ENCODE peak calls at places on chromosomes 12 and 14, in eight cellular contexts. C, S, B, K, G, N, J and P are unnamed samples. For H3K27me3, the result is how much of the 10 kb centered on the place peaks cover.

GRCh38 chr12:51419473-51420228 is 5.0 kb upstream of the SLC4A8 start:
- DNase-seq in C (no peak), S (peak), B (no peak), K (no peak), G (no peak), N (no peak), J (no peak), P (no peak)

GRCh38 chr12:113862570-113863454 is 103.3 kb downstream of the RBM19 start:
- DNase-seq in C (no peak), S (peak), B (no peak), K (no peak), G (no peak), N (no peak), J (no peak), P (peak)

GRCh38 chr14:37903561-37904191 is 304.0 kb upstream of the SSTR1 start:
- DNase-seq in C (peak), S (peak), B (no peak), K (no peak), G (no peak), N (no peak), J (peak), P (peak)

GRCh38 chr12:70197362-70197744 is 45.9 kb upstream of the CNOT2 start:
- DNase-seq in C (no peak), S (no peak), B (no peak), K (no peak), G (no peak), N (no peak), J (no peak), P (no peak)

GRCh38 chr12:112559784-112560183 is 141.0 kb downstream of the PTPN11 start:
- DNase-seq in C (no peak), S (no peak), B (no peak), K (no peak), G (no peak), N (no peak), J (no peak), P (no peak)

GRCh38 chr14:62181591-62181990 is 419.4 kb downstream of the SNAPC1 start:
- DNase-seq in C (no peak), S (peak), B (no peak), K (no peak), G (no peak), N (no peak), J (no peak), P (no peak)

GRCh38 chr12:79454338-79454777 is 236.4 kb downstream of the PAWR start:
- DNase-seq in C (no peak), S (peak), B (no peak), K (no peak), G (no peak), N (no peak), J (peak), P (peak)

GRCh38 chr14:59510001-59510400 is 25.7 kb downstream of the JKAMP start:
- DNase-seq in C (no peak), S (peak), B (no peak), K (no peak), G (no peak), N (no peak), J (no peak), P (peak)

GRCh38 chr14:94685166-94685581 is 73.0 kb downstream of the SERPINA3 start:
- DNase-seq in C (no peak), S (no peak), B (no peak), K (no peak), G (no peak), N (no peak), J (peak), P (no peak)

GRCh38 chr14:34461334-34462131 is 507 bp downstream of the SPTSSA start:
- DNase-seq in C (peak), S (peak), B (no peak), K (peak), G (peak), N (peak), J (peak), P (peak)

DNA sequence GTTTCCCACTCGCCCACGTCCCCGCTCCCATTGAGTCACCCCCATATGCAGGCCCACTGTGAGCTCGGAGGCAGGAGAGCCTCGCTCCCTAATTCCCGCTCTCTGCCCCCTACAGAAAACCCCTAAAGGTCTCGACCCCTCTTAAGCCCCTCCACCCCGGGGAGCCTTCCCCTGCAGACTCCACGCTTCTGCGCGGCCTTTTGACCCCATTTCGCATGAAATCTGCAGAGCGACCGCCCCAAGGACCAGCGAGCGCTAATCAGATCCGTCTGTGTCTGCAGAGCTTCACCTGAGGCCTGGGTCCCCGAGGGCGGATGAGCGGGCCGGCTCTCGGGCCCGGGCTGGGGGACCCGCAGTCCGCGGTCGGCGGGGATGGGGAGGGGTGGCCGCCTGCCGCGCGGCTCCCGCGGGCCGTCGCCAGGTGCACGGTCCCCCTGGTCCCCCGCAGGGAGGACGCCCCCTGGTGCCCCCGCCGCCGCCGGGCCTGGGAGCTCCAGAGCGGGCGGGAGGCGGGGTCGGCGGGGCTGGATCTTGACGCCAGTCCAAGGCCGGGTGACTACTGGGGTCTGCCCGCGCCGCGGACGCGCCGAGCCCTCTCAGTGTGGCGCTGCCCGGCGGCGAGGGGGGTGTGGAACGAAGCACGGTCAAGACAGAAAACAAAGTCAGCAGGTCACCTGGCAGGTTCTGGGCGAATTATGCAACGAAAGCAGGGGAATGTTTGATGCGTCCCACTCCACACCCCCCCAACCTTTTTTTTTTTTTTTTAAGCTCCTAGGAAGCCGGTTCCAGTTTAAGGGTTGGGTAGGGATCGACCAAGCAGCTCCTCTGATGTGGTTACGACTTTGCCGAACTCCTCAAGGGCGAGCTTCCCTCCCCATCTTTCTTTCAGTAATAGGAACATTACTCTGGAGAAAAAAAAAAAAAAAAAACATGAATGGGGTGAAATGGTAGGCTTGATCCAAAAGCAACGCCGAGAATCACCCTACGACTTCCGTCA is 9.9 kb downstream of the BMP4 start:
- DNase-seq in C (no peak), S (no peak), B (no peak), K (no peak), G (no peak), N (no peak), J (no peak), P (no peak)
- H3K27me3 ChIP-seq in C (under half), S (under half), B (under half), K (half or more), G (under half), N (under half), J (under half), P (under half)

GRCh38 chr12:2794736-2795289 is at the start of gene FKBP4:
- DNase-seq in C (peak), S (peak), B (peak), K (peak), G (peak), N (peak), J (peak), P (peak)

GRCh38 chr12:2797721-2798418 is 3.1 kb downstream of the FKBP4 start:
- DNase-seq in C (no peak), S (peak), B (no peak), K (no peak), G (peak), N (no peak), J (no peak), P (no peak)

GRCh38 chr12:2795291-2796186 is 769 bp downstream of the FKBP4 start:
- DNase-seq in C (peak), S (peak), B (peak), K (peak), G (peak), N (peak), J (peak), P (peak)

GRCh38 chr12:2794261-2794735 is 472 bp upstream of the FKBP4 start:
- DNase-seq in C (no peak), S (no peak), B (no peak), K (no peak), G (no peak), N (peak), J (no peak), P (peak)

DNA sequence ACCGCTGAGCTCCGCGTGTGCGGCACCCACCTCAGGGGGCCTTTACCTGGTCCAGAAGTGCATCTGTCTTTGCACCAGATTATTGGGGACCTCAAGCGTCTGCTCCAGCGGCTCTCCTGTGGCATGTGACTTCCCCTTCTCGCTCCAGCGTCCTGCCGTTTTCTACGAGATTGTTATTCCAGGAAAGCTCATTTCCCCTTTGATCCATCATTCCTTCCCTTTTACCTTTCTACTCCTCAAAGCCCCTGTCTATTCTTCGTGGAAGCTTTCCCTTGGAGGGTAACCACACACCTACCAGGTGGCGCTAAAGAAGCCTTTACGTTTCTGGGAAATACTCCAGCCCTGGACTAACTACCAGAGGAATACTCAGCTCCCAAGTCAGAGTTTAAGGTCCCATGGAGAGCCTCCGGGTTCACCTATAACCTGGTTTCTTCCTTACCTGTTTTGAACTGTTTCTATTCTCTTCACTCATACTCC is 1.5 kb downstream of the FKBP4 start:
- DNase-seq in C (peak), S (no peak), B (no peak), K (no peak), G (no peak), N (no peak), J (no peak), P (no peak)
- TF ChIP-seq CTCF in C (no peak), S (no peak), B (no peak), K (no peak), G (no peak), N (no peak), J (no peak), P (peak)

GRCh38 chr12:49549735-49550710 is 11.2 kb downstream of the KCNH3 start:
- DNase-seq in C (no peak), S (no peak), B (no peak), K (no peak), G (no peak), N (no peak), J (no peak), P (no peak)

GRCh38 chr12:49548481-49548821 is 9.6 kb downstream of the KCNH3 start:
- DNase-seq in C (no peak), S (no peak), B (no peak), K (no peak), G (no peak), N (no peak), J (no peak), P (no peak)

GRCh38 chr12:49547090-49547690 is 8.4 kb downstream of the KCNH3 start:
- DNase-seq in C (no peak), S (no peak), B (no peak), K (no peak), G (no peak), N (no peak), J (no peak), P (no peak)

GRCh38 chr12:49550853-49551252 is 12.0 kb downstream of the KCNH3 start:
- DNase-seq in C (no peak), S (no peak), B (no peak), K (no peak), G (no peak), N (no peak), J (peak), P (no peak)

GRCh38 chr12:49548822-49549648 is 10.2 kb downstream of the KCNH3 start:
- DNase-seq in C (no peak), S (peak), B (no peak), K (no peak), G (peak), N (peak), J (no peak), P (no peak)
- H3K27me3 ChIP-seq in C (under half), S (under half), B (under half), K (under half), G (under half), N (under half), J (under half), P (under half)

GRCh38 chr14:69587389-69587788 is 12.7 kb upstream of the CCDC177 start:
- DNase-seq in C (no peak), S (no peak), B (no peak), K (no peak), G (no peak), N (no peak), J (no peak), P (no peak)

GRCh38 chr14:69584389-69584788 is 9.7 kb upstream of the CCDC177 start:
- DNase-seq in C (no peak), S (no peak), B (no peak), K (no peak), G (no peak), N (no peak), J (no peak), P (no peak)

GRCh38 chr14:69582207-69582606 is 7.5 kb upstream of the CCDC177 start:
- DNase-seq in C (no peak), S (peak), B (no peak), K (no peak), G (no peak), N (no peak), J (no peak), P (no peak)

GRCh38 chr14:69582829-69583228 is 8.2 kb upstream of the CCDC177 start:
- DNase-seq in C (no peak), S (no peak), B (no peak), K (no peak), G (no peak), N (no peak), J (no peak), P (no peak)

DNA sequence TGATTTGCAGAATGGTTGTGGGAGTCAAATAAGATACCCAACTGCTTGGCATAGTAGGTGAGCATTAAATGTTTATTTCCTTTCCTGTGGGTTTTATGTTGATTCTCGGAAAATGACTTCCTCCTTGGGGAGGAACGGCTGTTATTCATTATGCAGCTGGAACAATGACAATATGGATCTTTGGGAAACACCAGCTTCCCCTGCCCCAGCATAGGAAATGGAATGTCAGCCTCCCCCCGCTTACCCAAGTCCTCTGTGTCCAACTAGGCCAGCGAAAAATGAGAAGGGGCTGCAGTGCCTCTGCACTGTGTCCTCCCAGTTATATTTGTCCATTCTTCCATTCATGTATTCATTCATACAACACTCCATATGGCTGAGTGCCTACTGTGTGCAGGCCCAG is 11.7 kb upstream of the CCDC177 start:
- DNase-seq in C (no peak), S (no peak), B (no peak), K (no peak), G (no peak), N (no peak), J (no peak), P (no peak)
- TF ChIP-seq CTCF in C (no peak), S (no peak), B (no peak), K (no peak), G (no peak), N (no peak), J (no peak), P (no peak)

GRCh38 chr12:53759261-53759660 is 7.5 kb upstream of the CISTR start:
- DNase-seq in C (no peak), S (no peak), B (no peak), K (no peak), G (no peak), N (no peak), J (no peak), P (no peak)

GRCh38 chr12:53761306-53761705 is 9.5 kb upstream of the CISTR start:
- DNase-seq in C (no peak), S (no peak), B (no peak), K (no peak), G (no peak), N (no peak), J (no peak), P (no peak)

GRCh38 chr12:53766881-53767280 is 15.1 kb upstream of the CISTR start:
- DNase-seq in C (no peak), S (peak), B (no peak), K (no peak), G (no peak), N (no peak), J (no peak), P (peak)

GRCh38 chr12:53765891-53766290 is 14.1 kb upstream of the CISTR start:
- DNase-seq in C (no peak), S (no peak), B (no peak), K (no peak), G (no peak), N (no peak), J (no peak), P (no peak)

DNA sequence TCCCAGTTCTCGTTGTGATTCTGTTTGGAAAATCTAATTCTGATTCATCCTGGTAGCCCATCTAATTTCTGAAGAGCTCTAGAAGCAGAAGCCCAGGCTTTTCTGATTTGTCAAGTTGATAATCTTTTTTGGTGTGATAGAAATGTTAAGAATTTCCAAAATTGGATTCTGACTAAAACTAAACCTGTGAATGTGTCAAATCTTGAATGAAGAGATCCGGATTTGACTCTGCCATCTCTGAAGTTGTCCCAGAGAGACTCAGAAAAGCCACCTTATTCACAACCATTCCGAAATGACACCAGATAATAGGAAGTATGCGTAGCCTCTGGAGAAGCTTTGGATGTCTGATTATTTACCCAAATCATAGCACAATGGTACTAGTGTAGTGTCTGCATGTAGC is 12.9 kb upstream of the CISTR start:
- DNase-seq in C (no peak), S (no peak), B (no peak), K (no peak), G (no peak), N (no peak), J (no peak), P (no peak)
- H3K27me3 ChIP-seq in C (under half), S (under half), B (under half), K (half or more), G (under half), N (under half), J (under half), P (under half)

DNA sequence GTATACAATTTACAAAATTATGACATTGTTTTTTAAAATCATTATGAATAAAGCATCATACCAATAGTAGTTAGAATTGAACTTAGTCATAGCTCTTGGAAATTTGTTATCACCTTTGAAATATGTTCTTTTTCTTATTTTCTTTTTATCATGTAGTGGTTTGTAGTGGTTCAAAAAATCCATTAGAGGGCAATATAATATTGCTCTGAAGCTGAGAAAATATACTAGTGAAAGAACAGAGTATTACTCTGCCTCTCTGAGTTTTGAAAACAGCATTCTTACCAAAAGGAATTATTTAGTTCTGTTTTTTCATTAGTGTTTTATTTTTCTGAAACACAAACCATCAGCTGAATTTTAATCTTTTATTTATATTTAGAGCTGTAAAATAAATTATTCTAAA is 76.2 kb downstream of the PDZRN4 start:
- DNase-seq in C (no peak), S (no peak), B (no peak), K (no peak), G (no peak), N (no peak), J (peak), P (no peak)
- TF ChIP-seq CTCF in C (peak), S (peak), B (peak), K (peak), G (peak), N (peak), J (no peak), P (peak)

GRCh38 chr12:3557791-3558190 is 66.8 kb downstream of the PRMT8 start:
- DNase-seq in C (no peak), S (no peak), B (no peak), K (no peak), G (no peak), N (no peak), J (no peak), P (no peak)
- H3K27me3 ChIP-seq in C (half or more), S (under half), B (under half), K (under half), G (under half), N (under half), J (under half), P (under half)

DNA sequence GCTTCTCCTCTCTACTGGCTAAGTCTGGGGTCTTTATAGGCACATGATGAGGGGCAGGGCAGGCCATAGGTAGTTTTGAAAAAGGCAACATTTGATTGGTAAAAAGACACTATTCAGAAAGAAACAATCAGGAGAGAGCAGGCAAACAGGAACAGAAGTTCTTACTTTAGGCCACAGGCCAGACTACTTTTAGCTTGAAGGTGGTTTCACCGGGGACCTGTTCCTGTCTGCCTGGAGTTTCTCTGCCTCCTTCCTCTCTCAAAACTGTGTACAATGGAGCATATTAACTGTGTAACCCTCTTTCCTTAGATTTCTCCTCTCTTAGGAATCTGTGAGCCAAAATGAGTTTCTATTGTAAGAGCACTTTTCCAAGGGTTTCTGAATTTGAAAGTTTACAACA is 167.9 kb upstream of the AVPR1A start:
- DNase-seq in C (no peak), S (no peak), B (no peak), K (no peak), G (no peak), N (no peak), J (no peak), P (no peak)
- TF ChIP-seq CTCF in C (no peak), S (no peak), B (no peak), K (no peak), G (no peak), N (no peak), J (no peak), P (no peak)

GRCh38 chr12:103350116-103350515 is 145.7 kb downstream of the C12orf42 start:
- DNase-seq in C (no peak), S (no peak), B (no peak), K (no peak), G (no peak), N (no peak), J (no peak), P (no peak)
- H3K27me3 ChIP-seq in C (under half), S (under half), B (under half), K (under half), G (under half), N (under half), J (under half), P (under half)